ENCODE peak calls at places on chromosome X, in seven cellular contexts. Z is suprapubic skin, O is body of pancreas, E is esophagus squamous epithelium, G is uterus, B is H1, L is heart left ventricle. W is an unnamed sample.

GRCh38 chrX:134375691-134376090 is 84.3 kb upstream of the HPRT1 start:
- DNase-seq in Z (no peak), O (no peak), E (no peak), G (no peak), B (no peak), L (no peak), W (no peak)

GRCh38 chrX:84168574-84168973 is 19.4 kb downstream of the RPS6KA6 start:
- DNase-seq in Z (no peak), O (no peak), E (no peak), G (no peak), B (no peak), L (no peak), W (no peak)

GRCh38 chrX:40434947-40435346 is 145.8 kb upstream of the ATP6AP2 start:
- DNase-seq in Z (no peak), O (no peak), E (no peak), G (no peak), B (no peak), L (peak; percentile 12), W (no peak)

GRCh38 chrX:48818866-48819265 is 7.4 kb upstream of the ERAS start:
- DNase-seq in Z (no peak), O (no peak), E (no peak), G (no peak), B (no peak), L (no peak), W (no peak)

GRCh38 chrX:72243472-72243871 is 4.6 kb upstream of the ERCC6L start:
- DNase-seq in Z (no peak), O (no peak), E (no peak), G (no peak), B (no peak), L (no peak), W (no peak)

GRCh38 chrX:48071064-48071985 is at the start of gene ZNF630:
- DNase-seq in Z (peak; percentile 80), O (peak; percentile 85), E (peak; percentile 11), G (peak; percentile 79), B (no peak), L (peak; percentile 76), W (peak; percentile 79)

GRCh38 chrX:11386001-11386523 is 92.8 kb downstream of the AMELX start:
- DNase-seq in Z (no peak), O (no peak), E (no peak), G (peak; percentile 37), B (no peak), L (no peak), W (no peak)

GRCh38 chrX:155225774-155226173 is 9.5 kb downstream of the VBP1 start:
- DNase-seq in Z (no peak), O (no peak), E (no peak), G (no peak), B (no peak), L (no peak), W (no peak)

GRCh38 chrX:29233592-29234179 is 646.4 kb downstream of the IL1RAPL1 start:
- DNase-seq in Z (no peak), O (no peak), E (no peak), G (no peak), B (no peak), L (no peak), W (no peak)

GRCh38 chrX:19807414-19807813 is 80.0 kb downstream of the SH3KBP1 start:
- DNase-seq in Z (no peak), O (no peak), E (no peak), G (no peak), B (no peak), L (no peak), W (no peak)

GRCh38 chrX:48579259-48579658 is 5.0 kb downstream of the RBM3 start:
- DNase-seq in Z (no peak), O (no peak), E (no peak), G (no peak), B (no peak), L (no peak), W (no peak)

GRCh38 chrX:68488657-68489056 is 10.2 kb upstream of the YIPF6 start:
- DNase-seq in Z (no peak), O (no peak), E (no peak), G (no peak), B (no peak), L (no peak), W (no peak)
- H3K36me3 ChIP-seq in Z (no peaks in the 10 kb centered on the region), O (no peaks in the 10 kb centered on the region), E (no peaks in the 10 kb centered on the region), G (no peaks in the 10 kb centered on the region), B (no peaks in the 10 kb centered on the region), L (no peaks in the 10 kb centered on the region), W (no peaks in the 10 kb centered on the region)

DNA sequence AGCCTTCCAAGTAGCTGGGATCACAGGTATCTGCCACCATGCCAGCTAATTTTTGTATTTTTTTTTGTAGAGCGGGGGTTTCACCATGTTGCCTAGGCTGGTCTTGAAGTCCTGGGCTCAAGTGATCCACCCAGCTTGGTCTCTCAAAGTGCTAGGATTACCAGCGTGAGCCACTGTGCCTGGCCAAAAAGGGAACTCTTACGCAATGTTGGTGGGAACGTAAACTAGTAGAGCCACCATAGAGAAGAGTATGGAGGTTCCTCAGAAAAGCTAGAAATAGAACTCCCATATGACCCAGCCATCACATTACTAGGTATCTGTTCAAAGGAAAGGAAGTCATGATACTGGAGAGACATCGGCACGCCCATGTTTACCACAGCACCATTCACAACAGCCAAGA is 85.9 kb downstream of the PRKX start:
- DNase-seq in Z (no peak), O (no peak), E (no peak), G (no peak), B (no peak), L (no peak), W (no peak)
- TF ChIP-seq POLR2A in Z (no peak), O (no peak), E (no peak), G (no peak), B (no peak), L (no peak), W (no peak)

DNA sequence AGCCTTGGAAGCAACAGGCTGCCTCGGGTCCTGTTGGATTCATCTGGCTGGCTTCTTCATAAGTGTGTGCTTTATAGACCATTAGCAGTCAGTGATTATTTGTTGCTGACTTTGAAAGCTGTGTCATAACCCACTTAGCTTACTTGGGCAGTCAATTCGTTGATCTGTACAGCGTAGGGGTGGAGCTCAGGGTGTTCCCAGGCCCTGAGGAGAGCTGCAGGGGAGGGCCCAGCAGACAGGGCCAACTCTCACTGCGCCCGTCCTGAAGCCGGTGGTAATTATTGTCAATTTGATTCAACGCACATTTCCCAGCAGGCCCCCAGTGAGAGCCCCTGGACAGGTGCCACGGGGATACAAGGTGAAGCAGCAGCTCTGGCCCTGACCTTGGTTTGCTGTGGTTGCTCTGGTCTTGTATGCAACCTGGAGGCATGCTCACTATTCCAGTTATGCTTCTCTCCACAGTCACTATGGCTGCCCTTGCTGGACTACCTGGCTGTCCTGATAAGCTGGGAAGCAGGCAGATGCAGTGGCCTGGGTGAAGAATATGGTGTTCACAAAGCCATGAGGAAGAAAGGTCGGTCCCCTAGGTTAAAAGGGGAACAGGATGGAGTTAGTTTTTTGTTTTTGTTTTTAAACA is 40.1 kb upstream of the HMGB3 start:
- DNase-seq in Z (no peak), O (peak; percentile 37), E (no peak), G (no peak), B (no peak), L (no peak), W (no peak)
- H3K4me3 ChIP-seq in Z (no peak overlapping the region), O (no peak overlapping the region), E (no peak overlapping the region), G (no peak overlapping the region), B (no peak overlapping the region), L (no peak overlapping the region), W (no peak overlapping the region)

GRCh38 chrX:37378830-37379229 is 29.7 kb downstream of the PRRG1 start:
- DNase-seq in Z (no peak), O (no peak), E (no peak), G (no peak), B (no peak), L (no peak), W (no peak)
- H3K36me3 ChIP-seq in Z (no peaks in the 10 kb centered on the region), O (no peaks in the 10 kb centered on the region), E (no peaks in the 10 kb centered on the region), G (no peaks in the 10 kb centered on the region), B (no peaks in the 10 kb centered on the region), L (no peaks in the 10 kb centered on the region), W (no peaks in the 10 kb centered on the region)